ENCODE peak calls at places on chromosomes 3 and 15, in seven cellular contexts. G, I, L, D, P, A and E are unnamed samples.

GRCh38 chr3:11384074-11384473 is 111.9 kb downstream of the ATG7 start:
- DNase-seq in D (peak), L (no peak), I (no peak), A (no peak), P (no peak), G (no peak), E (no peak)

GRCh38 chr15:40536501-40536900 is 28.3 kb downstream of the CCDC32 start:
- DNase-seq in D (peak), A (no peak), L (no peak), P (no peak), G (no peak), I (no peak), E (no peak)

GRCh38 chr3:171712168-171712938 is 97.9 kb downstream of the PLD1 start:
- DNase-seq in D (peak), P (no peak), L (no peak), G (no peak), A (no peak), I (no peak), E (no peak)

GRCh38 chr15:65211157-65211982 is at the start of gene CILP:
- DNase-seq in I (peak), D (peak), L (no peak), G (no peak), A (no peak), P (no peak), E (no peak)

GRCh38 chr15:63860161-63860954 is 26.6 kb upstream of the HERC1 start:
- DNase-seq in A (no peak), L (no peak), D (no peak), I (no peak), G (no peak), P (no peak), E (no peak)

GRCh38 chr3:147699175-147699838 is 290.1 kb downstream of the ZIC1 start:
- DNase-seq in L (no peak), D (peak), I (no peak), G (peak), P (no peak), A (no peak), E (no peak)

GRCh38 chr3:190266915-190267290 is 55.3 kb downstream of the CLDN1 start:
- DNase-seq in G (no peak), A (no peak), D (no peak), I (no peak), L (no peak), P (no peak), E (no peak)

GRCh38 chr3:87182023-87182422 is 45.1 kb upstream of the CHMP2B start:
- DNase-seq in L (no peak), A (no peak), G (no peak), D (no peak), P (no peak), I (no peak), E (no peak)

GRCh38 chr3:45656575-45657363 is 32.4 kb upstream of the SACM1L start:
- DNase-seq in P (peak), D (peak), G (peak), A (peak), I (peak), L (peak), E (peak)

GRCh38 chr3:19396726-19397125 is 248.4 kb downstream of the KCNH8 start:
- DNase-seq in I (no peak), D (no peak), A (no peak), L (no peak), G (no peak), P (no peak), E (no peak)

GRCh38 chr3:179852117-179852886 is 184.4 kb downstream of the PEX5L start:
- DNase-seq in I (no peak), D (peak), L (no peak), G (no peak), P (no peak), A (peak), E (peak)

GRCh38 chr3:170033489-170033888 is 4.3 kb upstream of the GPR160 start:
- DNase-seq in P (no peak), I (no peak), L (no peak), A (no peak), D (no peak), G (no peak), E (no peak)

GRCh38 chr3:57048052-57048671 is 12.3 kb upstream of the SPATA12 start:
- DNase-seq in A (peak), P (no peak), G (peak), I (no peak), D (peak), L (no peak), E (peak)

GRCh38 chr3:100400424-100400781 is 486 bp downstream of the TOMM70 start:
- DNase-seq in D (peak), A (peak), G (no peak), I (peak), P (no peak), L (no peak), E (peak)

GRCh38 chr3:153503873-153504272 is 341.8 kb downstream of the RAP2B start:
- DNase-seq in P (no peak), G (no peak), D (no peak), L (no peak), I (no peak), A (no peak), E (no peak)

GRCh38 chr3:177657243-177657642 is 460.0 kb upstream of the TBL1XR1 start:
- DNase-seq in I (no peak), L (no peak), A (peak), D (no peak), P (no peak), G (no peak), E (no peak)

GRCh38 chr3:132730891-132731580 is 8.8 kb upstream of the NPHP3 start:
- DNase-seq in G (no peak), L (peak), A (peak), I (peak), P (peak), D (peak), E (peak)

GRCh38 chr15:40190591-40190990 is 29.7 kb downstream of the BUB1B start:
- DNase-seq in G (no peak), L (peak), I (no peak), A (peak), D (peak), P (no peak), E (peak)

GRCh38 chr3:9779721-9780450 is 10.1 kb upstream of the CAMK1 start:
- DNase-seq in D (no peak), L (no peak), A (no peak), I (no peak), G (no peak), P (no peak), E (no peak)

GRCh38 chr3:169699536-169700050 is 36.1 kb upstream of the MECOM start:
- DNase-seq in D (peak), P (no peak), I (peak), G (no peak), L (no peak), A (no peak), E (no peak)

GRCh38 chr15:75203017-75203907 is 1.6 kb downstream of the C15orf39 start:
- DNase-seq in L (no peak), A (peak), I (peak), D (peak), P (no peak), G (no peak), E (no peak)

GRCh38 chr3:13352621-13353131 is 67.4 kb downstream of the NUP210 start:
- DNase-seq in A (peak), P (no peak), L (no peak), I (no peak), G (no peak), D (no peak), E (no peak)

GRCh38 chr15:76235186-76235826 is 76.0 kb downstream of the ETFA start:
- DNase-seq in P (no peak), D (peak), I (no peak), A (peak), L (peak), G (no peak), E (peak)

GRCh38 chr15:88073386-88073681 is 183.2 kb downstream of the NTRK3 start:
- DNase-seq in A (no peak), D (no peak), G (no peak), P (no peak), L (no peak), I (no peak), E (no peak)

GRCh38 chr3:117628896-117629295 is 919.3 kb downstream of the TUSC7 start:
- DNase-seq in G (peak), D (peak), L (no peak), P (peak), I (peak), A (peak), E (no peak)

GRCh38 chr15:58590236-58590635 is 158.4 kb downstream of the LIPC start:
- DNase-seq in G (no peak), L (no peak), A (no peak), I (no peak), D (no peak), P (no peak), E (no peak)

GRCh38 chr15:101803676-101804075 is 367 bp downstream of the OR4F6 start:
- DNase-seq in P (no peak), I (no peak), D (no peak), L (no peak), A (no peak), G (no peak), E (no peak)

GRCh38 chr3:172283848-172284357 is 164.4 kb downstream of the GHSR start:
- DNase-seq in L (no peak), I (no peak), D (no peak), P (no peak), A (no peak), G (no peak), E (no peak)